ENCODE peak calls at places on chromosomes 4 and X, in four cellular contexts. R, O, T and W are unnamed samples.
A peak's percentile ranks its signal among the peaks of the same experiment; 100 is the strongest.

GRCh38 chr4:74114234-74114633 is 15.2 kb upstream of the CXCL2 start:
- DNase-seq in R (no peak), O (no peak), T (no peak), W (no peak)

GRCh38 chr4:24470681-24471622 is 113.4 kb downstream of the DHX15 start:
- DNase-seq in R (peak; percentile 60), O (peak; percentile 11), T (peak; percentile 20), W (no peak)

GRCh38 chrX:43969504-43970501 is 3.4 kb downstream of the NDP start:
- DNase-seq in R (peak; percentile 17), O (no peak), T (no peak), W (no peak)

GRCh38 chrX:148135738-148136137 is 154.6 kb downstream of the FMR1NB start:
- DNase-seq in R (no peak), O (no peak), T (no peak), W (no peak)

GRCh38 chr4:185559913-185560281 is 24.6 kb upstream of the PDLIM3 start:
- DNase-seq in R (no peak), O (no peak), T (peak; percentile 56), W (peak; percentile 55)

GRCh38 chrX:65508851-65509250 is 25.7 kb downstream of the LAS1L start:
- DNase-seq in R (no peak), O (no peak), T (no peak), W (no peak)

GRCh38 chr4:151641983-151642382 is 118.8 kb downstream of the GATB start:
- DNase-seq in R (no peak), O (no peak), T (no peak), W (no peak)

GRCh38 chr4:42558156-42558555 is 98.7 kb downstream of the ATP8A1 start:
- DNase-seq in R (no peak), O (no peak), T (no peak), W (no peak)

GRCh38 chrX:9127991-9128390 is 94.1 kb upstream of the FAM9B start:
- DNase-seq in R (no peak), O (no peak), T (no peak), W (no peak)

GRCh38 chrX:97158270-97158669 is 274.6 kb downstream of the RPA4 start:
- DNase-seq in R (no peak), O (no peak), T (no peak), W (no peak)

GRCh38 chr4:99383833-99384392 is 31.4 kb upstream of the ADH1C start:
- DNase-seq in R (no peak), O (no peak), T (peak; percentile 53), W (no peak)

GRCh38 chr4:6463311-6464289 is 8.8 kb downstream of the PPP2R2C start:
- DNase-seq in R (no peak), O (no peak), T (no peak), W (no peak)

GRCh38 chrX:39577206-39577605 is 520.6 kb downstream of the BCOR start:
- DNase-seq in R (no peak), O (no peak), T (no peak), W (no peak)

GRCh38 chr4:173486714-173487392 is 43.2 kb downstream of the HAND2 start:
- DNase-seq in R (no peak), O (no peak), T (no peak), W (no peak)

GRCh38 chr4:10035130-10035529 is 13.8 kb upstream of the SLC2A9 start:
- DNase-seq in R (no peak), O (no peak), T (no peak), W (peak; percentile 21)

GRCh38 chr4:98261291-98262271 is at the start of gene RAP1GDS1:
- DNase-seq in R (peak; percentile 28), O (peak; percentile 41), T (peak; percentile 50), W (peak; percentile 42)

GRCh38 chr4:168877779-168878491 is 132.1 kb downstream of the CBR4 start:
- DNase-seq in R (peak; percentile 77), O (no peak), T (peak; percentile 57), W (no peak)

GRCh38 chrX:17812763-17813162 is 48.3 kb downstream of the RAI2 start:
- DNase-seq in R (peak; percentile 39), O (no peak), T (no peak), W (no peak)

GRCh38 chr4:15920723-15921591 is 17.6 kb downstream of the FGFBP1 start:
- DNase-seq in R (no peak), O (peak; percentile 66), T (peak; percentile 50), W (no peak)

GRCh38 chrX:118974908-118975671 is 672 bp downstream of the LONRF3 start:
- DNase-seq in R (peak; percentile 60), O (peak; percentile 58), T (peak; percentile 67), W (peak; percentile 27)

GRCh38 chr4:87042986-87043820 is 108.4 kb downstream of the AFF1 start:
- DNase-seq in R (peak; percentile 49), O (no peak), T (no peak), W (no peak)

GRCh38 chrX:47513697-47514085 is 30.7 kb upstream of the ZNF41 start:
- DNase-seq in R (no peak), O (no peak), T (no peak), W (no peak)

GRCh38 chr4:82561745-82562552 is at the start of gene TMEM150C:
- DNase-seq in R (peak; percentile 71), O (peak; percentile 22), T (peak; percentile 50), W (peak; percentile 69)

GRCh38 chrX:129744881-129745321 is 6.1 kb downstream of the XPNPEP2 start:
- DNase-seq in R (no peak), O (no peak), T (no peak), W (no peak)

DNA sequence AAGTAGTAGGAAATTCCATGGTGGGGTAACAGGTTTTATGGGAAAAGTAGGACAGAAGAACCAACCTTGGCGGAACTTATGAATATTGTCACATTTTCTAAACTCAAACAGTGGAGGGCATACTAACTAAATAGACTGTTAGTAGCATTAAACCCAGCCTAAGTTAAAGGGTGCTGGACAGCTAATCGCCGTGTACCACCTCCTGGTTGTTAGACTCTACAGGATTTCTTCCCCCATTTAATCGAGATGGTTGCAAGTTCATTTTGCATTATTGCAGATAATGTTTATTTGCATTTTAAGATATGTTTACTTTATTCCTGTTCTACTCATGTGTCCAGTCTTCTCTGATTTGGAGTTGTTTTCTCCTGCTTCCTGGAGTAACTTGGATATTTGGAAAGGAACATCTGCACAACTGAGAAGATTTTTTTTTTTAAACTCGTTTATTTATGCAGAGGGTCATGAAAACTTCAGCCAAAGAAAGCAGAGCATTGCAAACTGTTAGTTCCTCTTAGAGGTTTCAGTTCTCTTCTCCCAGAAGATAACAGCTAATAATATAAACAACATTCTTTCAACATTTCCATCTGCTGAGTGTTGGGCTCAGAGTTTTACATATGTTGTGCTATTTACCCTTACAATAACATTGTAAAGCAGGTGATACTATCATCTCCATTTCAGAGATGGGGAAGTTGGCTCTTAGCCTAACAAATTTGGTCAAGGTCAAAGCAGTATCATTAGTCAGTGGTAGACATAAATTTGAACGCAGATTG is 51.5 kb upstream of the TBC1D9 start:
- DNase-seq in R (no peak), O (no peak), T (no peak), W (no peak)
- H3K4me1 ChIP-seq in R (no peaks in the 10 kb centered on the region), O (no peaks in the 10 kb centered on the region), T (no peaks in the 10 kb centered on the region), W (no peaks in the 10 kb centered on the region)

GRCh38 chrX:41589634-41590270 is 99.0 kb upstream of the GPR34 start:
- DNase-seq in R (no peak), O (no peak), T (no peak), W (peak; percentile 18)
- H3K4me3 ChIP-seq in R (no peak overlapping the region), O (no peak overlapping the region), T (no peak overlapping the region), W (no peak overlapping the region)

DNA sequence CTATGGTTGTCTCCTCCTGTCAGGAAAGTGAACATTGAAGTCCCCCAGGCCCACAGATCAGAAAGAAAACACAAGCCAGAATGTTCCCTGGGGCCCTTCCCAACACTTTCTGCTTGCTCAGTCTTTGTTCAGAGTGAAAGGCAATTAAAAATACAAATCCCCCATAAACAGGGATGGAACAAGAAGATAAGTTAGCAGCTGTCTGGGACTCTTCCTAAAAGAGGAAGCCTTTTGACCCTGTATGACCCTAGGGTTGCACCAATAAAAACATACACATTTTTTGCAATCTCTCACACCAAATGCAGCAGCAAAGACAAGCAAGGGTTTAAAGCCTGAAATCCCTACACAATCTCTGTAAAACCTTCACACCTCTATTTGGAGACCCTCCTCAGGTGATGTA is 22.6 kb downstream of the IRF2 start:
- DNase-seq in R (no peak), O (no peak), T (no peak), W (no peak)
- H3K4me1 ChIP-seq in R (peaks cover 75% of the 10 kb centered on the region), O (peaks cover 35% of the 10 kb centered on the region), T (peaks cover 24% of the 10 kb centered on the region), W (no peaks in the 10 kb centered on the region)

GRCh38 chr4:68369474-68369805 is 19.6 kb upstream of the YTHDC1 start:
- DNase-seq in R (no peak), O (no peak), T (no peak), W (peak; percentile 28)

GRCh38 chr4:68372588-68372987 is 22.7 kb upstream of the YTHDC1 start:
- DNase-seq in R (peak; percentile 24), O (no peak), T (no peak), W (no peak)

GRCh38 chr4:68368566-68369473 is 18.9 kb upstream of the YTHDC1 start:
- DNase-seq in R (no peak), O (no peak), T (no peak), W (peak; percentile 73)

GRCh38 chr4:68375667-68376559 is 26.0 kb upstream of the YTHDC1 start:
- DNase-seq in R (peak; percentile 81), O (peak; percentile 28), T (peak; percentile 54), W (peak; percentile 65)

DNA sequence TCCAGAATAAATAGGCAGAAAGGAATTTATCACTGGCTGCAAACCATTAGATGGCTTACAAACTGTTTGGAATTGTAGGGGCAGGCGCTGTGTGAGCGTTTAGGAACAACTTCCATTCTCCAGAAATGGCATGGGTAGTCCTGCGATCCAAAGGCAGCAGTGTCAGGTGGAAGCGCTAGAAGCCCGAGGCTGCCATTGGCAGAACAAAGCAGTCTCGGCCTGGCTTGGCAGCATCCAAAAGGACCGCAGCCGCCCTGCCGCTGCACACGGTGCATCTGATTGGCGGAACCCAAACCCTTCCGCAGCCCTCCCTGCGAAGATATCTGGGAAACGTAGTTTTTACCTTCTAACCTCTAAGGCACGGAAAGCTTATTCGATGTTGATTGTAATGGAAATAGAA is 23.6 kb upstream of the YTHDC1 start:
- DNase-seq in R (peak; percentile 95), O (peak; percentile 59), T (peak; percentile 64), W (no peak)
- H3K4me3 ChIP-seq in R (peak overlapping the region; percentile 47), O (no peak overlapping the region), T (no peak overlapping the region), W (no peak overlapping the region)

GRCh38 chr4:2870098-2870497 is 26.5 kb downstream of the ADD1 start:
- DNase-seq in R (no peak), O (no peak), T (no peak), W (no peak)
- H3K4me1 ChIP-seq in R (peaks cover 54% of the 10 kb centered on the region), O (peaks cover 55% of the 10 kb centered on the region), T (peaks cover 67% of the 10 kb centered on the region), W (peaks cover 60% of the 10 kb centered on the region)